ENCODE peak calls at places on chromosomes 4 and X, in seven cellular contexts. C is HCT116, T is GM23338, X is K562, N is GM12878, Y is SK-N-SH, P is HepG2. U is an unnamed sample. For H3K36me3, the result is how much of the 10 kb centered on the place peaks cover.

GRCh38 chrX:2500681-2501151 is at the start of the genes DHRSX and ZBED1:
- DNase-seq in T (no peak), P (no peak), C (no peak), Y (peak), N (no peak), X (peak), U (no peak)

GRCh38 chr4:126451237-126451885 is 1136.6 kb downstream of the FAT4 start:
- DNase-seq in N (no peak), C (no peak), X (no peak), T (no peak), P (no peak), Y (no peak), U (no peak)

GRCh38 chrX:100368167-100368566 is 41.9 kb downstream of the PCDH19 start:
- DNase-seq in C (peak), T (peak), X (peak), N (no peak), P (peak), Y (peak), U (peak)

GRCh38 chr4:142309772-142310171 is 536.3 kb downstream of the INPP4B start:
- DNase-seq in C (no peak), Y (no peak), T (no peak), N (no peak), X (no peak), P (no peak), U (no peak)

GRCh38 chr4:95289028-95289634 is 259.6 kb downstream of the UNC5C start:
- DNase-seq in C (no peak), Y (no peak), P (no peak), N (no peak), X (peak), T (no peak), U (no peak)

GRCh38 chrX:111382277-111382676 is 29.7 kb downstream of the DCX start:
- DNase-seq in P (no peak), Y (no peak), X (no peak), T (no peak), N (no peak), C (no peak), U (no peak)

GRCh38 chr4:74632634-74633033 is 161.7 kb downstream of the BTC start:
- DNase-seq in N (no peak), T (no peak), C (peak), X (peak), P (no peak), Y (no peak), U (peak)

GRCh38 chr4:11543710-11544109 is 115.0 kb upstream of the HS3ST1 start:
- DNase-seq in N (no peak), X (no peak), P (no peak), C (peak), Y (no peak), T (no peak), U (no peak)

DNA sequence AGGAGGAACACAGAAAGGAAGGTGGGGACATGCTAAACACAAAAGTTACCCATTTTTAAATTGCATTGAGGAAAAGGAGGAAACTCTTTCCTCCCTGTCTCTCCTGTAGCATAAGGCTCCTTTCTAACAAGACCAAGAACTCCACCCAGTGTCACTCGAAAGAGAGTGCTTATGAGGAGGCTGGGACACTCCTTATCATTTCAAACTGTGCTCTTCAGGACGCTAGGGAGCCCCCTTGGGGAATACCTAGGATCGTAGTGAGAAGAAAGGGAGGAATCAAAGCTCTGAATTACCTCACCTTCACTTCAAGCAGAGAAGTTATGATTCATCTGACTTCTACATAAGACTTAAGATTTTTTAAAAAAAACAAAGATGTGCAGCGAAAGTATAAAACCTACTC is 65.5 kb downstream of the F9 start:
- DNase-seq in X (peak), P (no peak), Y (no peak), N (no peak), C (no peak), T (peak), U (no peak)
- TF ChIP-seq REST in X (no peak), P (no peak), Y (no peak), N (no peak), C (no peak), T (no peak), U (no peak)

GRCh38 chr4:8304827-8305695 is 35.5 kb downstream of the HTRA3 start:
- DNase-seq in P (no peak), T (no peak), X (no peak), C (no peak), Y (no peak), N (no peak), U (no peak)
- TF ChIP-seq CTCF in P (no peak), T (no peak), X (no peak), C (no peak), Y (no peak), N (no peak), U (no peak)

DNA sequence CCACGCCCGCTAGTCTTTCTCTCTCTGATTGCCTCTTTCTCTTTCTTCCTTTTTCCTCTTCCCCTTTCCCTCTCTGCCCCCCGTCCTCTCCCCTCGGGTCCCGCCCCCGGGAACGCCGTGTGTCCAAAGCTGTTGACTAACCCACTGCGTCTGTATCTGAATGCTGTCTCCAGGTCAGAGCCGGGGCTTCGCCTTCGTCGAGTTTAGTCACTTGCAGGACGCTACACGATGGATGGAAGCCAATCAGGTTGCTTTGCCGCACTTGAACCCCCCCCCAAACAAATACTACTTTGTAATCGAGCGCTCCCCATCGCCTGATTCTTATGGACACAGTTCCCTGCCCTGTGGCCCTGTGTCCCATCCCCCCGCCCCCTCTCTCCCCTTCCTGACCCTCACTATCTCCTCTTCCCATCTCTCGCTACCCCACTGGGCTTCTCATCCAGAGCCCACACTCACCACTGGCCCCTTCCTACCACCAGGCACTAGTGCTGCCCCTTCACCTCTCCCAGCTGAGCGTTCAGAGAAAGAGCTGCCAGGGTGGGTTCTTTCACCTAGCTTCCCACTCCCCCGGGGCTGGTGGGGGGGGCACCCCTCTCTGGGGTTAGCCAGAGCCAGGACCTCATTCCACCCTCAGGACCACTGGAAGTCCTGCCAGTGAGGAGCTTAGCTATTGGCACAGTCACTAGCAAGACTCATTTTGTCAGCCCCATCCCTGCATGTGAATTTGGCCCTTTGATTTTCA is 18.6 kb upstream of the UBA1 start:
- DNase-seq in X (no peak), N (no peak), Y (peak), C (no peak), P (no peak), T (no peak), U (no peak)
- H3K36me3 ChIP-seq in X (half or more), N (under half), Y (under half), C (under half), P (under half), T (under half), U (under half)

GRCh38 chrX:131741103-131741581 is 197.3 kb downstream of the OR13H1 start:
- DNase-seq in X (no peak), Y (peak), T (no peak), N (peak), P (no peak), C (no peak), U (no peak)
- TF ChIP-seq REST in X (no peak), Y (no peak), T (no peak), N (no peak), P (no peak), C (no peak), U (no peak)

GRCh38 chrX:136480383-136480782 is 7.4 kb upstream of the BRS3 start:
- DNase-seq in P (no peak), X (no peak), N (no peak), C (no peak), Y (no peak), T (no peak), U (no peak)
- TF ChIP-seq CTCF in P (no peak), X (no peak), N (no peak), C (no peak), Y (no peak), T (no peak), U (no peak)

GRCh38 chr4:2643555-2643954 is 107.1 kb downstream of the FAM193A start:
- DNase-seq in T (no peak), N (no peak), P (no peak), C (no peak), Y (no peak), X (no peak), U (no peak)
- H3K36me3 ChIP-seq in T (under half), N (under half), P (under half), C (under half), Y (half or more), X (half or more), U (under half)

U was measured in Panc1.